ENCODE peak calls at places on chromosomes 5 and 9, in ten cellular contexts. E is Panc1; T is CD8-positive, alpha-beta T cell; X is HepG2; L is stimulated activated naive CD8-positive, alpha-beta T cell treated with anti-CD3 and anti-CD28 coated beads, Interleukin-15, Interleukin-2, amounts not matched to agents 100 U/mL and 50 U/mL, for 24 hours; G is activated B cell treated with CpG ODN at 0.5 μM for 24 hours; K is T-helper 17 cell; A is activated naive CD8-positive, alpha-beta T cell treated with anti-CD3 and anti-CD28 coated beads, Interleukin-2, amount 10 ng/mL, durations not matched to agents 7 days and 5 days; P is mucosa of descending colon; B is A549. R is an unnamed sample.

GRCh38 chr9:99573052-99573451 is 248.6 kb upstream of the NR4A3 start:
- ATAC-seq in X (no peak), K (no peak), B (no peak), L (no peak), A (no peak), E (no peak), G (no peak), T (no peak), P (no peak), R (no peak)

GRCh38 chr5:102591650-102592049 is 92.8 kb upstream of the SLCO6A1 start:
- ATAC-seq in E (no peak), A (no peak), L (peak; percentile 87), B (no peak), P (peak; percentile 24), K (no peak), G (no peak), X (no peak), T (no peak), R (no peak)

GRCh38 chr9:2271426-2271825 is 256.3 kb downstream of the SMARCA2 start:
- ATAC-seq in B (no peak), P (peak; percentile 32), T (no peak), L (no peak), E (no peak), X (no peak), K (no peak), G (peak; percentile 82), A (no peak), R (peak; percentile 84)

GRCh38 chr9:69601698-69602097 is 70.5 kb downstream of the APBA1 start:
- ATAC-seq in T (no peak), G (no peak), P (no peak), L (no peak), A (no peak), K (no peak), X (no peak), B (no peak), E (no peak), R (no peak)

GRCh38 chr5:60229786-60230185 is 336.3 kb upstream of the PDE4D start:
- ATAC-seq in E (no peak), T (no peak), G (no peak), K (no peak), X (no peak), L (no peak), B (no peak), A (no peak), P (no peak), R (no peak)

GRCh38 chr5:122874179-122874875 is 28.9 kb downstream of the SNX24 start:
- ATAC-seq in E (no peak), T (no peak), A (no peak), X (no peak), G (no peak), P (no peak), L (no peak), K (no peak), B (no peak), R (no peak)

GRCh38 chr5:156912869-156913268 is 50.2 kb downstream of the TIMD4 start:
- ATAC-seq in K (no peak), T (no peak), L (peak; percentile 81), P (no peak), B (no peak), G (no peak), X (no peak), A (no peak), E (no peak), R (no peak)

GRCh38 chr9:99030610-99031009 is 74.3 kb upstream of the TGFBR1 start:
- ATAC-seq in A (no peak), B (no peak), T (no peak), X (no peak), G (no peak), E (no peak), P (no peak), L (no peak), K (no peak), R (no peak)

GRCh38 chr5:115246361-115246991 is 16.2 kb downstream of the PGGT1B start:
- ATAC-seq in L (peak; percentile 49), G (peak; percentile 31), X (peak; percentile 76), A (peak; percentile 61), T (peak; percentile 63), P (peak; percentile 79), B (peak; percentile 73), E (peak; percentile 79), K (peak; percentile 71), R (no peak)

R was measured in stimulated activated memory B cell treated with anti-CD40 and anti-IgM and Interleukin-4, amounts not matched to agents 10 μg/mL and 1 μg/mL and 100 μg/mL, for 72 hours.